ENCODE peak calls at places on chromosomes 16 and 17, in six cellular contexts. B is AG04450, O is AG10803, U is psoas muscle, G is IMR-90, E is astrocyte of the cerebellum. R is an unnamed sample.

GRCh38 chr16:23784811-23785447 is 30.1 kb downstream of the CHP2 start:
- DNase-seq in B (no peak), O (no peak), U (no peak), G (peak; percentile 9), E (no peak), R (no peak)

GRCh38 chr16:57020651-57021050 is 31.3 kb downstream of the NLRC5 start:
- DNase-seq in B (no peak), O (no peak), U (no peak), G (no peak), E (no peak), R (no peak)

GRCh38 chr16:17058471-17058870 is 412.3 kb downstream of the XYLT1 start:
- DNase-seq in B (no peak), O (no peak), U (no peak), G (no peak), E (no peak), R (no peak)

GRCh38 chr16:1447965-1448364 is 3.6 kb upstream of the CCDC154 start:
- DNase-seq in B (no peak), O (no peak), U (no peak), G (no peak), E (no peak), R (no peak)

GRCh38 chr17:12053552-12053951 is 32.9 kb downstream of the MAP2K4 start:
- DNase-seq in B (no peak), O (no peak), U (no peak), G (no peak), E (no peak), R (no peak)

GRCh38 chr17:8412089-8412488 is 14.5 kb upstream of the RNF222 start:
- DNase-seq in B (no peak), O (no peak), U (no peak), G (no peak), E (no peak), R (peak; percentile 91)

GRCh38 chr17:10186771-10187425 is 11.5 kb downstream of the GAS7 start:
- DNase-seq in B (no peak), O (peak; percentile 49), U (peak; percentile 30), G (no peak), E (no peak), R (no peak)

GRCh38 chr16:1313721-1314120 is 4.3 kb downstream of the UBE2I start:
- DNase-seq in B (no peak), O (no peak), U (no peak), G (no peak), E (no peak), R (no peak)

GRCh38 chr17:8105957-8106398 is 12.3 kb downstream of the ALOXE3 start:
- DNase-seq in B (no peak), O (peak; percentile 27), U (no peak), G (no peak), E (no peak), R (no peak)

GRCh38 chr16:58638148-58639036 is 8.8 kb upstream of the CNOT1 start:
- DNase-seq in B (peak; percentile 83), O (peak; percentile 92), U (peak; percentile 31), G (peak; percentile 91), E (peak; percentile 57), R (peak; percentile 29)

GRCh38 chr17:38428150-38428642 is at the start of gene ARHGAP23:
- DNase-seq in B (peak; percentile 47), O (peak; percentile 76), U (peak; percentile 71), G (peak; percentile 72), E (no peak), R (peak; percentile 25)

GRCh38 chr17:38429476-38430100 is 1.3 kb downstream of the ARHGAP23 start:
- DNase-seq in B (no peak), O (no peak), U (no peak), G (no peak), E (no peak), R (no peak)

GRCh38 chr17:38430316-38430715 is 2.1 kb downstream of the ARHGAP23 start:
- DNase-seq in B (no peak), O (peak; percentile 77), U (no peak), G (peak; percentile 67), E (no peak), R (no peak)

GRCh38 chr17:38427160-38427949 is 909 bp upstream of the ARHGAP23 start:
- DNase-seq in B (no peak), O (no peak), U (no peak), G (no peak), E (no peak), R (no peak)

DNA sequence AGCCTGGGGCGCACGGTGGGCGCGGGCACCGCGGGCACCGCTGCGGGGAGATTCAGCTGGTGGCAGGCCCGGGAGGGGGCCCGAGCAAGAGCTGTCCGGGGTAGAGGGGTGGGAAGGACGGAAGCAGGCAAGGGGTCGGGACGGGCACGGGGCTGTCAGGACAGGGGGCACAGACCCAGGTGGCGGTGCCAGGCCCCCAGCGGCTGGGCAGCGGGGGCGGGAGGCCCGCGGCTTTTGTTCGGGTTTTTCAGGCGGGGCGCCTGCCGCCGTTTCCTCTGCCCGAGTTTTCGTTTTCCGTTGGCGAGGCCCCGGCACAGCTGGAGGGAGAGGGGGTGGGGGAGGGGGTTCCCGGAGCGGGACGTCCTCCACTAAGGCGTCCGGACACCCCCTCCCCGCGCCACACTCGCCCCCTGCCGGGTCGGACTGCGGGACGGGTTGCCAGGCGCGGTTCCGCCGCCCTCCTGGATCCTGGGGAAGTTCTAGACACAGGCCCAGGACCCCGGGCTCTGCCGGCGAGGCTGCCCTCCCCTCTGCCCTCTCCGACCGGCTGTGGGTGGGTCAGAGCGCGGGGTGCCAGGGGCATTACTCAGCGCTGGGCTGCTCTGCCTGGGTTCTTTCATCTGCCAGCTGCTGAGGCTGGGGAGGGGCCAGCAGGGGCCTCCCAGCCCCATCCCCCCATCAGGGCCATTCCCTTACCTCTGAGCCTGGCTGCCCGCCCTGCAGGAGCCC is 543 bp downstream of the ARHGAP23 start:
- DNase-seq in B (no peak), O (peak; percentile 65), U (peak; percentile 73), G (peak; percentile 46), E (no peak), R (no peak)
- H3K4me3 ChIP-seq in B (peak overlapping the region; percentile 76), O (peak overlapping the region; percentile 63), U (peak overlapping the region; percentile 95), G (peak overlapping the region; percentile 96), E (peak overlapping the region; percentile 83), R (peak overlapping the region; percentile 70)

GRCh38 chr17:48472485-48473281 is 42.7 kb upstream of the SKAP1 start:
- DNase-seq in B (peak; percentile 52), O (peak; percentile 75), U (no peak), G (peak; percentile 94), E (no peak), R (no peak)

GRCh38 chr17:48471807-48472484 is 41.9 kb upstream of the SKAP1 start:
- DNase-seq in B (no peak), O (no peak), U (no peak), G (no peak), E (no peak), R (no peak)

GRCh38 chr17:48469227-48469626 is 39.2 kb upstream of the SKAP1 start:
- DNase-seq in B (no peak), O (no peak), U (no peak), G (no peak), E (no peak), R (no peak)

GRCh38 chr17:48468299-48468698 is 38.3 kb upstream of the SKAP1 start:
- DNase-seq in B (no peak), O (no peak), U (no peak), G (no peak), E (no peak), R (no peak)

DNA sequence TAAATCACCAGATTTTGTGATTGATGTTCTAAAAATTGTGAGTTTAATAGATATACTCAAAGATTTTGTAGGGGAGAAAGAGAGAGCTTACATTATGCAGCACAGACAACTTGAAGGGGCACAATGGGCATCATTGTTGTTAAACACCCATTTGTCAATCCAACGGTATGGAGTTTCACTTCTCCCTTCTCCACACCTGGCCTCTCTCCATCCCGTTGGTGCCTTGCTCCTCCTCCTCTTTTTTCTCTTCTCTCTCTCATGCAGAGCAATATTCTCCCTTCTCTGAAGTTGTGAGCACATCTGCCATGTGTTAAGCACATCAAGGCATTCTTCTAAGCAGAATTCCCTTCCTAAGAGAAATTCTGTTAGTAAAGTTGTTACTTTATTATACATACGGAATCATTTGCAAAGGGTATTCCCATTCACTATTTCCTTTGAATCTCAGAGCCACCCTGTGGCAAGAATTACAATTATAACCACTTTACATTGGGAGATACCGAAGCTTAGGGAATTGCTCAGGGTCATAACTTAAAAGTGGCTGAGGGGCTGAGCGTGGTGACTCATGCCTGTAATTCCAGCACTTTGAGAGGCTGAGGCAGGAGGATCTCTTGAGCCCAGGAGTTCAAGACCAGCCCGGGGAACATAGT is 40.5 kb upstream of the SKAP1 start:
- DNase-seq in B (no peak), O (peak; percentile 81), U (no peak), G (peak; percentile 62), E (no peak), R (no peak)
- H3K4me3 ChIP-seq in B (no peak overlapping the region), O (no peak overlapping the region), U (no peak overlapping the region), G (no peak overlapping the region), E (no peak overlapping the region), R (no peak overlapping the region)

DNA sequence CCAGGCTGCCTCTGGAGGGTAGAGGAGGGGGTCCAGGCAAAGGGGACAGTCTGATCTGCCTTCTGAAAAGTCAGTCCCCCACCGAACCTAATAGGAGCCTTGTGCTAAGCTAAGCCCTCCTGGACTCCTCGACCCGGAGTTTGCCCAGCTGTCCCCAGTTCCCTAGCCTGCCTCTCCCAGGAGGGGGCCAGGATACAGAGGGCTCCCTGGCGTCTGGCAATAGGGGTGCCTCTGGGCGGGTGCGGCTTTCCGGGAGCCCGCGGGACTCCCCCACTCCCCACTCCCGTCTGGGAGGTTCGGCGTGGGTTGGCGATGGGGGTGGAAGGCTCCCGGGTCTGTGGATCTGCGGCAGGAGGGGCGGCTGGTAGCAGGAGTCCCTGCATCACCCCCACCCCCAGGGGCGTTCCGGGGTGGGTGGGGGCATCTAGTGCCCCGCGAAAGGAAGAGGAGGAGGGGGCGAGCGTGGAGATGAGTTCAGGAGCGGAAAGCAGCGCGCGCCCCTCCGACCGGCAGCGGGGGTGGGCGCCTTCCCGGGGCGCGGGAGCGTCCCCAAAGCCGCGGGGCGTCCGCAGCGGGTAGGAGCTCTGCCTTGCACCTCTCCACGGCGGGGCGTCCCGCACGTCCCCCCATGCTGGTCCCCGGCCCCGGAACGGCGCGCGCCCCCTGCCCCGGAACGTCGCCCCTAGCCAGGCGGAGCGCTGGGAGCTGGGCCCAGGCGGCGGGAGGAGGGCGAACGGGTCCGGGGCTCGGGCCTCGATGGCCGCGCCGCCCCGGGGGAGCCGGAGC is 1.1 kb downstream of the GSG1L start:
- DNase-seq in B (no peak), O (no peak), U (no peak), G (no peak), E (no peak), R (no peak)
- H3K4me3 ChIP-seq in B (no peak overlapping the region), O (no peak overlapping the region), U (peak overlapping the region; percentile 51), G (no peak overlapping the region), E (peak overlapping the region; percentile 26), R (no peak overlapping the region)

GRCh38 chr16:14002416-14002815 is 68.7 kb upstream of the MRTFB start:
- DNase-seq in B (no peak), O (no peak), U (no peak), G (no peak), E (no peak), R (no peak)
- H3K4me3 ChIP-seq in B (no peak overlapping the region), O (no peak overlapping the region), U (peak overlapping the region; percentile 57), G (no peak overlapping the region), E (peak overlapping the region; percentile 24), R (no peak overlapping the region)

R was measured in small intestine.